ENCODE peak calls at places on chromosomes 4 and X, in four cellular contexts. V is IMR-90, Q is mesendoderm, I is H1. R is an unnamed sample.
A peak's percentile ranks its signal among the peaks of the same experiment; 100 is the strongest.

GRCh38 chr4:84971319-84971932 is 4.9 kb upstream of the WDFY3 start:
- DNase-seq in V (peak; percentile 70), Q (peak; percentile 63), I (no peak), R (no peak)

GRCh38 chr4:145843148-145843547 is 95.5 kb downstream of the ZNF827 start:
- DNase-seq in I (no peak), Q (no peak), V (peak; percentile 83), R (no peak)

GRCh38 chrX:44816369-44816768 is 27.5 kb upstream of the DUSP21 start:
- DNase-seq in I (no peak), V (no peak), Q (no peak), R (no peak)

GRCh38 chr4:19722404-19722803 is 529.3 kb upstream of the SLIT2 start:
- DNase-seq in V (no peak), I (no peak), Q (no peak), R (no peak)

GRCh38 chr4:185771696-185772390 is 40.2 kb downstream of the SORBS2 start:
- DNase-seq in Q (no peak), I (no peak), V (no peak), R (no peak)

GRCh38 chrX:33336783-33337182 is 125.4 kb upstream of the DMD start:
- DNase-seq in I (no peak), V (peak; percentile 29), Q (peak; percentile 26), R (peak; percentile 32)

GRCh38 chrX:34918091-34918736 is 24.4 kb upstream of the FAM47B start:
- DNase-seq in I (no peak), V (peak; percentile 66), Q (no peak), R (no peak)

GRCh38 chr4:161457906-161458305 is 705.9 kb downstream of the FSTL5 start:
- DNase-seq in Q (peak; percentile 81), V (no peak), I (no peak), R (no peak)

GRCh38 chr4:33060873-33061542 is 2340.8 kb downstream of the PCDH7 start:
- DNase-seq in V (peak; percentile 28), Q (peak; percentile 82), I (peak; percentile 65), R (peak; percentile 79)

GRCh38 chrX:13373807-13374187 is 53.9 kb upstream of the ATXN3L start:
- DNase-seq in Q (no peak), V (peak; percentile 82), I (no peak), R (no peak)

GRCh38 chrX:22087158-22087557 is 55.0 kb downstream of the PHEX start:
- DNase-seq in V (no peak), I (no peak), Q (no peak), R (no peak)

GRCh38 chrX:73401591-73402266 is 45.1 kb upstream of the CDX4 start:
- DNase-seq in V (no peak), I (peak; percentile 41), Q (peak; percentile 53), R (peak; percentile 51)

GRCh38 chr4:90841676-90842075 is 714.5 kb downstream of the CCSER1 start:
- DNase-seq in I (no peak), V (no peak), Q (no peak), R (no peak)

GRCh38 chr4:95732061-95732460 is 107.8 kb upstream of the PDHA2 start:
- DNase-seq in I (no peak), V (no peak), Q (no peak), R (no peak)

GRCh38 chr4:83342476-83342875 is 7.8 kb upstream of the HPSE start:
- DNase-seq in Q (no peak), V (no peak), I (no peak), R (no peak)

GRCh38 chrX:71100581-71101505 is 5.2 kb downstream of the FOXO4 start:
- DNase-seq in V (no peak), I (no peak), Q (no peak), R (peak; percentile 39)

GRCh38 chr4:92198711-92199110 is 105.1 kb upstream of the GRID2 start:
- DNase-seq in I (no peak), Q (no peak), V (peak; percentile 81), R (no peak)

GRCh38 chr4:123349401-123350190 is 47.0 kb upstream of the SPRY1 start:
- DNase-seq in Q (peak; percentile 93), V (no peak), I (no peak), R (no peak)

GRCh38 chr4:67861513-67861912 is 22.3 kb downstream of the TMPRSS11D start:
- DNase-seq in V (no peak), Q (no peak), I (no peak), R (no peak)

DNA sequence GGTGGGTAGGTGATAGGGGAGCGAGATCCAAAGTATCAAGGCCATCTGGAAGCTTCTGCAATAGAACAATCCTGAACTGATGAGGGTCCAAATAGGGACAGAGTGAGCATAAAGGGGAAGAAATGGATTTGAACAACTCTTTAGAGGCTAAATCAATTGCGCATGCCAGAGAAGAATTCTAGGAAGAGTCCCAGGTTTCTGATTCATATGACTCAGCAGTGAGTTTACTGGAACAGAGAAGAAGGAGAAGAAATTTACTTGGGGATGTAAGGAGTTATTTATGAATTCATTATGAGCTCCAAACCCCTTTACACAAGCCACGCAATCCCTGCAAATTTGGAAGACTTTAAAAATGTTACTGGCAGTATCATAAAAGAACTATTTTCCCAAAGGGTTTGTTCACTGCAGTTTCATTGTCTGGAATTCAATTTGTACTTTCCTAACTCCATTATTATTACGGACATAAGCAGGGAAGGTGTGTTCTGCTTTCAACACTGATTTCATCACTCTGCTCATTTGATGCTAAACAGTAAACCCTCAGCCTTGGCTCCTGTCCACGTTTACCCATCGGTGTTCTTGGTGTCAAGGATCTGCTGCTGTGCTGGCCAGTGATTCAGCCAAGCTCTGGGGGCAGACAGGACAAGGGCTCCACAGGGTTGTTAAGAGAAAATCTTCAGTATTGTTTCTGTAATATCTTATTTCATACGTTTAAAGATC is 273.8 kb downstream of the HNRNPD start:
- DNase-seq in I (no peak), Q (no peak), V (no peak), R (no peak)
- H4K5ac ChIP-seq in I (no peak overlapping the region), Q (no peak overlapping the region), V (no peak overlapping the region), R (no peak overlapping the region)

DNA sequence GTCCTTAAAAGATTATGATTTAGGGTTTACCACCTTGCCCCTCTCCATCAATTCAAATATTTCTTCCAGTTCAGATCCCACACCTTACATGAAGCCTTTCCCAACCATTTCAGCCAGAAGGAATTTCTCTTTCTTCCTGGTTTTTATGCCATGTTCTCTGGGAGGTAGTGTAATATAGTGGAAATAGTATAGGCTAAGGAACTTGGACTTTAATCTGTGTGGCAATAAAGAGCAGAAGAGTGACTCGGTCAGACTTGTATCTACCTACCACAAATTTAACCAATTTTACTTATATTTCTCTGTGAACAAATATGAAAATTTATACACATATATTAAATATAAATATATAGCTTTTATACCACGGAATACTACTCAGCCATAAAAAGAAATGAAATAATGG is 18.4 kb upstream of the CISD2 start:
- DNase-seq in I (no peak), Q (no peak), V (no peak), R (no peak)
- H4K5ac ChIP-seq in I (no peak overlapping the region), Q (no peak overlapping the region), V (no peak overlapping the region), R (no peak overlapping the region)

GRCh38 chr4:93444860-93445259 is 383.7 kb upstream of the ATOH1 start:
- DNase-seq in V (peak; percentile 48), Q (peak; percentile 3), I (no peak), R (no peak)
- H4K5ac ChIP-seq in V (no peak overlapping the region), Q (no peak overlapping the region), I (no peak overlapping the region), R (no peak overlapping the region)

DNA sequence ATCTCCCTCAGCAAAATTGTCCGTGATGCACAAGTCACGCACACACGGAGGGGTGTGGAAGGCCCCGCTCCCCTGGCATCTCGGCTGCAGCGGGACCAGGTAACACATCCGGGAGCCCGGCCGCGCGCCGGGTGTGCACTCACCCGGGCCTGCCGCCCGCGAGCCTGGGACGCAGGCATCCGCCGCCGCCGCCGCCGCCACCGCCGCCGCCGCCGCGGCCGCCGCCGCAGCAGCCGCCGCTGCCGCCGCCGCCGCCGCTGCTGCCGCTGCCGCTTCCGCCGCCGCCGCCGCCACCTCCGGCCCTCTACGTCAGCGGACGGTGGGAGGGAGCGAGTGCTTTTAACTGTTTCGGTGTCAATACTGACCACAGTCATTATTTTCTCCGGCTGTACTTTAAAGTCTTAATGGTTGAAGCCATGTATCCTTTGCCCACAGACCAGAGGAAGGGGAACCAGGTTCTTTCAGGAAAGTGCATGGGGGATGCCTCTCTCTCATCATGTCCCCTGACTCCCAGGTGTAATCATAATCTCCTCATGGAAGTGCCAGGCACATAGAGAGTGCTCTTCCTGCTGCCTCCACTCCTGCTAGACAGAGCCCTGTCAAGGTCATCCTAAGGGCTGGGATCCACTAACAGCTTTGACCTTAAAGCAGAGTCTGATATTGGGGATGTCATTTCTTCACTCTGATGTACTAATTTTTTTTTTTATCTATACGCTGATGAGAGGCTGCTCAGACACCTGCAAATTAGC is 38.0 kb downstream of the MAGEE2 start:
- DNase-seq in I (peak; percentile 45), Q (peak; percentile 53), V (no peak), R (peak; percentile 35)
- H4K5ac ChIP-seq in I (no peak overlapping the region), Q (no peak overlapping the region), V (no peak overlapping the region), R (no peak overlapping the region)

GRCh38 chrX:10190367-10190766 is 33.6 kb downstream of the CLCN4 start:
- DNase-seq in Q (peak; percentile 46), I (no peak), V (peak; percentile 83), R (no peak)

GRCh38 chrX:10187421-10187820 is 30.6 kb downstream of the CLCN4 start:
- DNase-seq in Q (no peak), V (no peak), I (no peak), R (no peak)

GRCh38 chrX:10189317-10190268 is 32.8 kb downstream of the CLCN4 start:
- DNase-seq in Q (peak; percentile 70), V (peak; percentile 63), I (peak; percentile 83), R (peak; percentile 77)

GRCh38 chrX:10186355-10186754 is 29.6 kb downstream of the CLCN4 start:
- DNase-seq in Q (no peak), I (no peak), V (no peak), R (no peak)
- H4K5ac ChIP-seq in Q (no peak overlapping the region), I (no peak overlapping the region), V (no peak overlapping the region), R (no peak overlapping the region)

GRCh38 chr4:89545315-89545714 is 237.7 kb upstream of the GPRIN3 start:
- DNase-seq in V (no peak), Q (no peak), I (no peak), R (no peak)
- H4K5ac ChIP-seq in V (no peak overlapping the region), Q (no peak overlapping the region), I (no peak overlapping the region), R (no peak overlapping the region)

GRCh38 chrX:80705379-80705778 is 104.3 kb downstream of the BRWD3 start:
- DNase-seq in Q (no peak), I (no peak), V (no peak), R (no peak)
- H4K5ac ChIP-seq in Q (no peak overlapping the region), I (no peak overlapping the region), V (no peak overlapping the region), R (no peak overlapping the region)

DNA sequence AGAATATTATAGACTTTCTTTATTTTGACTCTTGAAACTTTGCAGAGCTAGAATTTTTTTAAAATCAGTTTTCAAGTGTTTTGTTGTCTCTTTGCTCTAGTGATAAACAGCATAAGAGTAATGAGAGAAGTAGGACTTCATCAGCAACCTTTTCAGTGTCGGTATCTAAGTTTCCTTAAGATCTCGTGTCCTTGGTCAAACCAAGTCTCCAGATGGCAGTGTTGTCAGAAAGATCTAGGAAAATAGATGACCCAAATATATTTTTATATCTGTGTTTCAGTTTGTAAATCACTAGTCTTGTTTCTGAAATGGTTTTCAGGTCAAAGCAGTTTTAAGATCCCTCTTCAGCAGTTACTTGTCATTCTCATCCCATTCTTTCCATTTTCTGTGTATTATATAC is 438.3 kb downstream of the RAPGEF2 start:
- DNase-seq in I (no peak), V (no peak), Q (peak; percentile 4), R (no peak)
- H4K5ac ChIP-seq in I (no peak overlapping the region), V (no peak overlapping the region), Q (no peak overlapping the region), R (no peak overlapping the region)